ENCODE peak calls at places on chromosomes 6 and 20, in six cellular contexts. Q is SK-N-SH, Y is GM12878, U is K562, C is HepG2, E is HCT116. G is an unnamed sample.

GRCh38 chr6:145209312-145209711 is 526.0 kb downstream of the EPM2A start:
- DNase-seq in C (no peak), U (no peak), Y (no peak), E (no peak), Q (no peak), G (no peak)

GRCh38 chr6:98984102-98984501 is 36.4 kb upstream of the FBXL4 start:
- DNase-seq in E (no peak), U (no peak), Y (no peak), C (no peak), Q (no peak), G (no peak)

GRCh38 chr20:9919271-9920014 is 80.6 kb upstream of the PAK5 start:
- DNase-seq in C (no peak), Q (no peak), E (no peak), U (no peak), Y (peak; percentile 34), G (no peak)

GRCh38 chr20:23192469-23192868 is 106.3 kb upstream of the CD93 start:
- DNase-seq in C (no peak), U (no peak), Q (no peak), Y (peak; percentile 7), E (no peak), G (no peak)

GRCh38 chr6:87905101-87905517 is 142.5 kb upstream of the SPACA1 start:
- DNase-seq in Q (no peak), C (no peak), Y (peak; percentile 87), E (no peak), U (no peak), G (no peak)

GRCh38 chr6:81608776-81609175 is 143.7 kb downstream of the TENT5A start:
- DNase-seq in Q (no peak), Y (no peak), C (no peak), U (no peak), E (no peak), G (no peak)

GRCh38 chr20:59832406-59833156 is 100.9 kb downstream of the SYCP2 start:
- DNase-seq in C (no peak), Y (no peak), E (no peak), Q (peak; percentile 7), U (no peak), G (no peak)

GRCh38 chr6:16583151-16583762 is 178.0 kb downstream of the ATXN1 start:
- DNase-seq in C (no peak), Y (no peak), U (no peak), Q (no peak), E (no peak), G (no peak)

GRCh38 chr6:7998103-7998725 is 66.0 kb downstream of the BLOC1S5 start:
- DNase-seq in U (no peak), Q (no peak), E (no peak), Y (no peak), C (no peak), G (no peak)

GRCh38 chr6:20708367-20709124 is 174.3 kb downstream of the CDKAL1 start:
- DNase-seq in Y (peak; percentile 59), E (no peak), Q (no peak), C (no peak), U (no peak), G (no peak)

DNA sequence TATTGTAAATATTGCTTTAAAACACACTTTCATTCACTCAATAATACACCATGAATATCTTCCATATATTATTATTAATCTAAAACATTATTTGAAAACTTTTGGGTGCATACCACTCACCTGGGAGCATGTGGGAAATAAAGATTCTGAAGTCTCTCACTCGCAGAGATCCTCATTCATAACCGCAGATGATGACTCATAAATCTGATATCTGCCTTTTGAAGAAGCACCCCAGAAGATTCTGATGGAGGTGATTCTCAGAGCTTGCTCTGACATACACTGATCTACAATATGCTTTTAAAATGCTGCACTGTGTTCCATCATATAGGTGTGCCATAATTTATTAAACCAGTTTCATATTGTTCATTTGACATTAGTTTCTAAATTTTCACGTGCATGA is 135.0 kb upstream of the SGK1 start:
- DNase-seq in Y (no peak), Q (no peak), U (no peak), C (no peak), E (no peak), G (no peak)
- TF ChIP-seq REST in Y (no peak), Q (no peak), U (no peak), C (no peak), E (no peak), G (no peak)

GRCh38 chr6:138229663-138230194 is 11.4 kb upstream of the PBOV1 start:
- DNase-seq in U (no peak), E (no peak), Y (no peak), C (no peak), Q (no peak), G (no peak)

GRCh38 chr6:138234363-138234762 is 16.1 kb upstream of the PBOV1 start:
- DNase-seq in Y (no peak), E (no peak), C (no peak), U (no peak), Q (no peak), G (no peak)

GRCh38 chr6:138229072-138229471 is 10.8 kb upstream of the PBOV1 start:
- DNase-seq in Q (no peak), Y (no peak), E (no peak), U (no peak), C (no peak), G (no peak)

GRCh38 chr6:138230759-138231398 is 12.6 kb upstream of the PBOV1 start:
- DNase-seq in E (no peak), C (no peak), Q (no peak), U (no peak), Y (no peak), G (no peak)

GRCh38 chr6:138231399-138231886 is 13.2 kb upstream of the PBOV1 start:
- DNase-seq in C (peak; percentile 72), Y (no peak), Q (no peak), E (no peak), U (no peak), G (no peak)
- TF ChIP-seq MAX in C (no peak), Y (no peak), Q (no peak), E (no peak), U (no peak), G (no peak)

GRCh38 chr20:20733943-20734342 is 21.5 kb upstream of the RALGAPA2 start:
- DNase-seq in Q (no peak), C (no peak), E (no peak), Y (no peak), U (no peak), G (no peak)

GRCh38 chr20:20731000-20731944 is 18.8 kb upstream of the RALGAPA2 start:
- DNase-seq in E (no peak), U (no peak), Y (no peak), Q (no peak), C (no peak), G (no peak)

GRCh38 chr20:20729563-20729962 is 17.1 kb upstream of the RALGAPA2 start:
- DNase-seq in U (no peak), C (no peak), E (no peak), Y (no peak), Q (no peak), G (no peak)

GRCh38 chr20:20732641-20733040 is 20.2 kb upstream of the RALGAPA2 start:
- DNase-seq in U (no peak), Y (no peak), Q (no peak), C (no peak), E (no peak), G (no peak)

DNA sequence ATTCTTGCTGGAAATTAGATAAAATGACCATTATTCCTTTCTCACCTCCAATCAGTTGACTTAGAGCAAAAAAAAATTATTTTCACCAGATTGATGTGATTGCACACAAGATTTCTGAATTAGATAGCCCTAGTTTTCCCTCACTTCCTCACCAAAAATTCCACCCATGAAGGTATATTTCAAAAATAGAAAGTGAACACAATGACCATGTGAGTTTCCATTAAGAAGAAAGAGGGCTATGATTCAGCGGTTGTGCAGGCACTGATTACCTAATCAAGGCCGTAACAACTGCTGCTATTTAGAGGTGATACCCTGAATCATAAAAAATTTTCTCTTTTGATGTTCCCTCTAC is 19.5 kb upstream of the RALGAPA2 start:
- DNase-seq in Y (no peak), U (no peak), C (no peak), Q (no peak), E (no peak), G (no peak)
- TF ChIP-seq REST in Y (no peak), U (no peak), C (no peak), Q (no peak), E (no peak), G (no peak)

DNA sequence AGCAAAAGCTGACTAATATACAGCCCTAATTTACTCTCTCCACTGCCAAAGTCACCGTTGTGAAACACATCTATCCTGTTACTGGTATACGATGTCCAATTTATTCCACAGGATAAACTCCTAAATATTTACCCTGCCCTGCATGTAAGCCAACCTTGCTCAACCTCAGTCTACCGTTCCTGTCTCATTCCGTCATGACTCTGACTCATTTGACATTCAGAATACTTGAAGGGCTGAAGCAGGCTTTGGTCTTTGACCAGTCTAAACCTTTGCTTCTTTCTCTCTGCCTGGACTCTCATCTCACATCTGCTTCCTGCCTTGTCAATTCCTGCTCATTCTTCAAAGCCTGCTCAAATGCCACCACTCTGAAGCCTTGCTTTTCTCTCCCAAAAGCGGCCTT is 157.5 kb downstream of the SCP2D1 start:
- DNase-seq in C (no peak), E (no peak), U (no peak), Q (no peak), Y (no peak), G (no peak)
- TF ChIP-seq MAX in C (no peak), E (no peak), U (no peak), Q (no peak), Y (no peak), G (no peak)

GRCh38 chr6:12968290-12968689 is 251.7 kb downstream of the PHACTR1 start:
- DNase-seq in Q (no peak), U (no peak), C (no peak), E (no peak), Y (no peak), G (no peak)
- TF ChIP-seq REST in Q (no peak), U (no peak), C (no peak), E (no peak), Y (no peak), G (no peak)